ENCODE peak calls at places on chromosomes 3 and 15, in four cellular contexts. Y, B, H and T are unnamed samples.

GRCh38 chr3:167913218-167913902 is 177.8 kb downstream of the SERPINI1 start:
- DNase-seq in H (peak; percentile 43), Y (no peak), B (no peak), T (no peak)

GRCh38 chr3:45321607-45322391 is 66.6 kb upstream of the LARS2 start:
- DNase-seq in B (no peak), H (no peak), Y (no peak), T (no peak)

GRCh38 chr3:66115858-66116654 is 77.3 kb upstream of the MAGI1 start:
- DNase-seq in H (peak; percentile 99), B (no peak), Y (peak; percentile 13), T (no peak)

GRCh38 chr3:194936091-194936490 is 250.4 kb downstream of the FAM43A start:
- DNase-seq in B (no peak), H (no peak), Y (no peak), T (no peak)

GRCh38 chr3:126208618-126209256 is 28.4 kb upstream of the ALDH1L1 start:
- DNase-seq in Y (no peak), B (no peak), H (peak; percentile 93), T (peak; percentile 73)

GRCh38 chr15:96328101-96328958 is 2.2 kb upstream of the NR2F2 start:
- DNase-seq in H (peak; percentile 63), B (no peak), Y (no peak), T (no peak)

GRCh38 chr15:68415501-68416157 is 16.3 kb downstream of the ITGA11 start:
- DNase-seq in B (no peak), Y (no peak), H (no peak), T (no peak)

GRCh38 chr3:193737191-193737751 is 144.3 kb downstream of the OPA1 start:
- DNase-seq in B (no peak), H (no peak), Y (no peak), T (no peak)

GRCh38 chr15:40493089-40493840 is 22.5 kb downstream of the CHST14 start:
- DNase-seq in H (no peak), Y (no peak), B (peak; percentile 39), T (no peak)

GRCh38 chr3:32239638-32240550 is 1.4 kb downstream of the CMTM8 start:
- DNase-seq in H (no peak), Y (peak; percentile 86), B (peak; percentile 12), T (no peak)

GRCh38 chr15:80567721-80568157 is 127.4 kb upstream of the ABHD17C start:
- DNase-seq in H (peak; percentile 96), B (no peak), Y (peak; percentile 78), T (peak; percentile 51)

GRCh38 chr3:111615880-111616279 is 20.7 kb upstream of the ZBED2 start:
- DNase-seq in Y (no peak), B (no peak), H (no peak), T (no peak)

GRCh38 chr3:183812746-183813445 is 12.5 kb downstream of the MAP6D1 start:
- DNase-seq in Y (no peak), H (no peak), B (no peak), T (no peak)

GRCh38 chr15:52018244-52018643 is 775 bp upstream of the MAPK6 start:
- DNase-seq in Y (no peak), B (no peak), H (no peak), T (no peak)